ENCODE peak calls at places on chromosomes 16 and 17, in ten cellular contexts. M, H, L, W, F, G, P, U, K and N are unnamed samples. For H3K4me1, the result is how much of the 10 kb centered on the place peaks cover.

GRCh38 chr16:88773812-88774291 is 11.2 kb downstream of the PIEZO1 start:
- DNase-seq in M (peak), H (no peak), L (no peak), W (no peak), F (peak), G (peak), P (peak), U (peak), K (peak), N (no peak)

GRCh38 chr17:80081596-80081995 is 19.8 kb upstream of the GAA start:
- DNase-seq in M (no peak), H (no peak), L (no peak), W (no peak), F (no peak), G (no peak), P (no peak), U (no peak), K (no peak), N (no peak)

GRCh38 chr17:45927247-45927646 is 32.9 kb downstream of the MAPT start:
- DNase-seq in M (no peak), H (no peak), L (no peak), W (no peak), F (no peak), G (no peak), P (no peak), U (no peak), K (no peak), N (no peak)

GRCh38 chr17:74437702-74438101 is 5.8 kb downstream of the GPRC5C start:
- DNase-seq in M (no peak), H (no peak), L (peak), W (no peak), F (no peak), G (no peak), P (no peak), U (no peak), K (no peak), N (no peak)

GRCh38 chr17:50657627-50658026 is 22.9 kb downstream of the ABCC3 start:
- DNase-seq in M (no peak), H (no peak), L (no peak), W (no peak), F (no peak), G (no peak), P (peak), U (no peak), K (no peak), N (no peak)

GRCh38 chr17:64781394-64781793 is 119.3 kb upstream of the SMURF2 start:
- DNase-seq in M (peak), H (peak), L (peak), W (no peak), F (peak), G (no peak), P (peak), U (no peak), K (peak), N (no peak)

GRCh38 chr17:16463341-16464000 is 28.5 kb downstream of the LRRC75A start:
- DNase-seq in M (peak), H (no peak), L (no peak), W (no peak), F (peak), G (peak), P (peak), U (peak), K (peak), N (no peak)

GRCh38 chr17:40362696-40363479 is 1.6 kb downstream of the GJD3 start:
- DNase-seq in M (peak), H (peak), L (peak), W (no peak), F (peak), G (peak), P (peak), U (peak), K (peak), N (no peak)

GRCh38 chr17:76166906-76167305 is 25.9 kb upstream of the FOXJ1 start:
- DNase-seq in M (no peak), H (no peak), L (no peak), W (no peak), F (no peak), G (no peak), P (no peak), U (no peak), K (no peak), N (no peak)

GRCh38 chr16:19776147-19776546 is 58.1 kb downstream of the IQCK start:
- DNase-seq in M (no peak), H (peak), L (no peak), W (no peak), F (no peak), G (no peak), P (no peak), U (no peak), K (no peak), N (no peak)

GRCh38 chr16:17939052-17939673 is 397.4 kb downstream of the NPIPA8 start:
- DNase-seq in M (no peak), H (peak), L (no peak), W (no peak), F (no peak), G (no peak), P (no peak), U (no peak), K (no peak), N (no peak)

GRCh38 chr17:17180141-17180603 is 26.0 kb downstream of the PLD6 start:
- DNase-seq in M (no peak), H (no peak), L (no peak), W (no peak), F (no peak), G (no peak), P (no peak), U (no peak), K (no peak), N (no peak)

GRCh38 chr17:146983-147761 is 9.8 kb downstream of the SCGB1C2 start:
- DNase-seq in M (no peak), H (no peak), L (no peak), W (peak), F (peak), G (no peak), P (peak), U (no peak), K (no peak), N (peak)

GRCh38 chr17:7217113-7217987 is 2.3 kb downstream of the DLG4 start:
- DNase-seq in M (peak), H (no peak), L (peak), W (no peak), F (peak), G (peak), P (no peak), U (peak), K (peak), N (peak)

GRCh38 chr16:74226361-74226979 is 70.1 kb upstream of the PSMD7 start:
- DNase-seq in M (peak), H (no peak), L (no peak), W (no peak), F (no peak), G (peak), P (no peak), U (peak), K (peak), N (no peak)

GRCh38 chr17:38871247-38871991 is 1.6 kb downstream of the LASP1 start:
- DNase-seq in M (peak), H (peak), L (peak), W (peak), F (peak), G (peak), P (peak), U (peak), K (peak), N (peak)

GRCh38 chr16:3017806-3018506 is at the start of gene CLDN6:
- DNase-seq in M (peak), H (no peak), L (peak), W (no peak), F (no peak), G (no peak), P (no peak), U (no peak), K (no peak), N (no peak)

GRCh38 chr17:57458718-57459285 is 202.5 kb downstream of the MSI2 start:
- DNase-seq in M (no peak), H (no peak), L (no peak), W (no peak), F (no peak), G (no peak), P (no peak), U (no peak), K (no peak), N (no peak)

GRCh38 chr17:16908282-16908681 is 63.6 kb downstream of the TNFRSF13B start:
- DNase-seq in M (no peak), H (no peak), L (no peak), W (no peak), F (peak), G (no peak), P (no peak), U (no peak), K (no peak), N (no peak)

GRCh38 chr17:42342242-42343008 is 45.8 kb downstream of the STAT3 start:
- DNase-seq in M (no peak), H (no peak), L (no peak), W (no peak), F (no peak), G (peak), P (no peak), U (no peak), K (peak), N (no peak)

GRCh38 chr17:72175263-72175662 is 54.4 kb downstream of the SOX9 start:
- DNase-seq in M (no peak), H (no peak), L (no peak), W (no peak), F (peak), G (no peak), P (peak), U (no peak), K (no peak), N (no peak)

GRCh38 chr17:40122466-40122943 is 734 bp downstream of the MSL1 start:
- DNase-seq in M (peak), H (peak), L (peak), W (peak), F (no peak), G (peak), P (peak), U (peak), K (peak), N (no peak)

GRCh38 chr17:41919165-41919817 is 540 bp upstream of the ACLY start:
- DNase-seq in M (no peak), H (no peak), L (no peak), W (no peak), F (no peak), G (peak), P (peak), U (peak), K (no peak), N (peak)

GRCh38 chr17:10071141-10071540 is 127.3 kb downstream of the GAS7 start:
- DNase-seq in M (no peak), H (no peak), L (no peak), W (no peak), F (no peak), G (no peak), P (no peak), U (no peak), K (no peak), N (no peak)

GRCh38 chr17:63932008-63932561 is at the start of gene CD79B:
- DNase-seq in M (no peak), H (peak), L (peak), W (no peak), F (no peak), G (no peak), P (no peak), U (no peak), K (no peak), N (no peak)

GRCh38 chr17:8016632-8017424 is 14.4 kb downstream of the GUCY2D start:
- DNase-seq in M (peak), H (peak), L (peak), W (no peak), F (peak), G (no peak), P (peak), U (peak), K (no peak), N (no peak)

GRCh38 chr17:76071497-76072148 is 694 bp downstream of the SRP68 start:
- DNase-seq in M (no peak), H (peak), L (no peak), W (no peak), F (no peak), G (no peak), P (peak), U (no peak), K (no peak), N (no peak)

GRCh38 chr17:39486242-39486641 is 25.0 kb downstream of the CDK12 start:
- DNase-seq in M (no peak), H (no peak), L (no peak), W (no peak), F (peak), G (peak), P (no peak), U (peak), K (peak), N (no peak)

GRCh38 chr16:20853076-20853597 is 46.8 kb downstream of the REXO5 start:
- DNase-seq in M (peak), H (no peak), L (no peak), W (no peak), F (no peak), G (no peak), P (no peak), U (no peak), K (no peak), N (no peak)

GRCh38 chr17:27479838-27480237 is 23.6 kb downstream of the KSR1 start:
- DNase-seq in M (no peak), H (no peak), L (no peak), W (no peak), F (no peak), G (no peak), P (no peak), U (no peak), K (no peak), N (no peak)

GRCh38 chr17:55607736-55608341 is 96.6 kb upstream of the SMIM36 start:
- DNase-seq in M (no peak), H (no peak), L (peak), W (peak), F (peak), G (peak), P (peak), U (peak), K (peak), N (peak)

GRCh38 chr17:28046034-28046825 is 3.8 kb downstream of the NLK start:
- DNase-seq in M (no peak), H (no peak), L (no peak), W (no peak), F (no peak), G (no peak), P (no peak), U (no peak), K (peak), N (no peak)

GRCh38 chr16:19113577-19114358 is at the start of gene ITPRIPL2:
- DNase-seq in M (peak), H (no peak), L (no peak), W (peak), F (peak), G (peak), P (peak), U (peak), K (peak), N (peak)

GRCh38 chr16:30923554-30924085 is at the start of gene FBXL19:
- DNase-seq in M (peak), H (no peak), L (no peak), W (peak), F (no peak), G (no peak), P (no peak), U (no peak), K (no peak), N (peak)

GRCh38 chr17:18187226-18187625 is 3.6 kb downstream of the ALKBH5 start:
- DNase-seq in M (no peak), H (no peak), L (no peak), W (no peak), F (no peak), G (peak), P (no peak), U (peak), K (peak), N (no peak)

DNA sequence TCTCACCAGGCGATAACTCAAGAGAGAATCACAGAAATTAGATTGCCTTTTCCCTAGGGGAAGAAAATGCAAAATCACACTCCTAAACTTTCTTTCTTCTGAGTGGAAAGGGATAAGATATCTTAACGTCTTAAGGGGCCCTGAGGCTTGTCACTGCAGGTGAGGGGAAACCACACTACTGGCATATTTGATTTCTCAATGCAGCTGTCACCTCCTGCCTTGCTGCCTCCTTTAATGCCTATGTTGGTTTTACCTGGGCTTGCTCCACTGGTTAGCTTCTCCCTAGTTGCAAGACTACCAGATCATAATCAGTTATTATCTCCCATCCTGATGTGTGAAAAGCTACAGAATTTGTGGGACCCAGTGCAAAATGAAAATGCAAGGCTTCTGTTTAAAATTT is 4.5 kb upstream of the HERPUD1 start:
- DNase-seq in M (no peak), H (no peak), L (no peak), W (no peak), F (no peak), G (no peak), P (no peak), U (no peak), K (no peak), N (no peak)
- H3K4me3 ChIP-seq in M (no peak), H (no peak), L (no peak), W (no peak), F (no peak), G (no peak), P (no peak), U (no peak), K (no peak), N (no peak)

DNA sequence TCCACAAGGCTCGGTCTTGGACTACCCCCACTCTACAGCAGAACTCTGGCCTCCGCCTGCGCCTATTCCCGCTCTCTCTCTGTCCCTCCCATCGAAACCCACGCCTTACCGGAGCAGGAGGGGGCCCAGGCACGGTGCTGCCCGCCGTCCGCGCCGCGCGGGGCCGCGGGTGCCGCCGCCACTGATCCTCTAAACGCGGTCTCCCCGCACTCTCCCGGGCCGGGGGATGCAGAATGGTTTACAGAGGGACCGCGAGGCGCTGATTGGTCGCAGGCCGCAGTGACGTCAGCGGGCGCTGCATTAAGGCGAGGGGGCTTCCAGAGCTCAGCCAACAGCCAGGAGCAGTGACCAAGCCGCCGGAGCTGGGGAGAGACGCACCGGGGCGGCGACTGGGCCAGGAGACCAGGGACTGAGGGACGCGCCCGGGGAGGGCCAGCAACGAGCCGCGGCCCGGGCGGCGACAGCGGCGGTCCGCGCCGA is 780 bp upstream of the LHX1 start:
- DNase-seq in M (peak), H (no peak), L (no peak), W (no peak), F (no peak), G (no peak), P (no peak), U (no peak), K (no peak), N (no peak)
- H3K4me1 ChIP-seq in M (under half), H (under half), L (under half), W (under half), F (half or more), G (under half), P (under half), U (under half), K (under half), N (under half)

GRCh38 chr16:84821179-84821578 is 1.4 kb downstream of the CRISPLD2 start:
- DNase-seq in M (no peak), H (no peak), L (no peak), W (no peak), F (no peak), G (no peak), P (no peak), U (no peak), K (no peak), N (no peak)
- H3K4me3 ChIP-seq in M (no peak), H (no peak), L (no peak), W (peak), F (peak), G (peak), P (peak), U (no peak), K (peak), N (peak)

DNA sequence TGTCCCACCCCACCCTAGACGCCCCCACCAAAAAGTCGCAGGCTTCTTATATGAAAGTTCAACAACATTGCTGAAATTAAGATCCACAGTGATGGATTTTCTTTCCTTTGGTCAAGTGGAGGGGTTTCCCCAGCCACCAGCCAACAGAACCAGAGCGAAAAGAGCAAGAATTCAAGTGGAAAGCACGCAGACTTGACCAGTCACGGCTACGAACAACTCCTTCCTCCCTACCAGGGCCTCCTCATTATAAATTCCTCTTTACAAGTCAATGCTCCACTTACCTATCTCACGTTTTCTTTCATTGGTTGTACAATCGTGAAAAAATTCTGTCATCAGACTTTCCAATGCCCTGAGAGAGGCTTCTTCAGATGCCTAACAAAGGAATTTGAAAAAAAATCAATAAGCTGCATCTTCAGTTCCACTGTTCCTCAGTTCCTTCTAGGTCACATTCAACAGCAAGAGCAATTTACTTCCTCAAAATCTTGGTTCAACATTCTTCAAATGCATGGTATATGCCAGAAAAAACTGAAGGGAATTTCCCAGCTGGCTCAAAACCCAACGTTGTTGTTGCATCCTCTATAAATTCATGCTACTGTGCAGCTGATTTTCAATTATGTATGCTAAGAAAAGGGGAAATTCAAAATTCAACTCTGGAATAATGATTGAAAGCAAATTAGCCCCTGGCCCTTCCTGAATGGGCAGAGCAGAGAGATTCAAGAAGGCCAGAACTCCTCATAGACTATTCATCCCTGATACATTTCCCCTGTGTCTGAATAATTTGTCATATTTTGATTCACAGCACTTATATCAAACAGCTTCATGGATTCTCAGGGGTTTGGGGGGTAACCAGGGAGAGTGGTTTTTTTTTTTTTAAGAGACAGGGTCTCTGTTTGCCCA is 30.9 kb downstream of the XPO6 start:
- DNase-seq in M (no peak), H (no peak), L (no peak), W (no peak), F (no peak), G (peak), P (no peak), U (no peak), K (peak), N (no peak)
- H3K4me1 ChIP-seq in M (under half), H (under half), L (under half), W (under half), F (half or more), G (under half), P (under half), U (under half), K (under half), N (under half)

GRCh38 chr17:78979780-78980623 is at the start of gene LGALS3BP:
- DNase-seq in M (peak), H (no peak), L (peak), W (peak), F (peak), G (peak), P (peak), U (peak), K (peak), N (no peak)
- H3K4me3 ChIP-seq in M (peak), H (no peak), L (peak), W (peak), F (peak), G (peak), P (peak), U (peak), K (peak), N (peak)

GRCh38 chr16:56670640-56670934 is 973 bp downstream of the MT1H start:
- DNase-seq in M (no peak), H (no peak), L (no peak), W (no peak), F (no peak), G (no peak), P (no peak), U (no peak), K (no peak), N (no peak)
- H3K4me1 ChIP-seq in M (under half), H (under half), L (under half), W (under half), F (under half), G (under half), P (under half), U (under half), K (under half), N (under half)